ENCODE peak calls at places on chromosomes 4 and X, in four cellular contexts. P, G, Y and O are unnamed samples.

GRCh38 chr4:80204433-80204832 is 7.1 kb downstream of the PRDM8 start:
- DNase-seq in P (no peak), G (no peak), Y (no peak), O (no peak)

GRCh38 chr4:181822005-181822375 is 421.2 kb upstream of the TENM3 start:
- DNase-seq in P (no peak), G (no peak), Y (no peak), O (no peak)

GRCh38 chr4:102760645-102761477 is at the start of gene MANBA:
- DNase-seq in P (peak), G (peak), Y (peak), O (peak)

GRCh38 chrX:109839694-109840358 is 106.8 kb upstream of the ACSL4 start:
- DNase-seq in P (peak), G (peak), Y (no peak), O (peak)

GRCh38 chr4:47528651-47529050 is 43.6 kb downstream of the ATP10D start:
- DNase-seq in P (no peak), G (no peak), Y (no peak), O (no peak)

GRCh38 chr4:4762300-4762699 is 97.2 kb upstream of the MSX1 start:
- DNase-seq in P (no peak), G (no peak), Y (no peak), O (no peak)

GRCh38 chrX:136147320-136147901 is at the start of gene FHL1:
- DNase-seq in P (peak), G (peak), Y (no peak), O (peak)

GRCh38 chr4:84041426-84041825 is 457.7 kb downstream of the NKX6-1 start:
- DNase-seq in P (no peak), G (no peak), Y (no peak), O (no peak)

GRCh38 chr4:80192937-80193336 is 4.4 kb upstream of the PRDM8 start:
- DNase-seq in P (no peak), G (no peak), Y (no peak), O (no peak)

GRCh38 chr4:101419324-101420135 is 72.2 kb upstream of the PPP3CA start:
- DNase-seq in P (no peak), G (no peak), Y (no peak), O (no peak)

GRCh38 chrX:118839334-118839958 is 15.8 kb downstream of the ZCCHC12 start:
- DNase-seq in P (peak), G (peak), Y (peak), O (peak)

GRCh38 chr4:184428787-184429186 is 45.6 kb downstream of the IRF2 start:
- DNase-seq in P (no peak), G (no peak), Y (no peak), O (no peak)

GRCh38 chrX:108271397-108271787 is 166.8 kb downstream of the COL4A6 start:
- DNase-seq in P (no peak), G (no peak), Y (no peak), O (no peak)

GRCh38 chr4:95898226-95898625 is 58.3 kb downstream of the PDHA2 start:
- DNase-seq in P (no peak), G (no peak), Y (no peak), O (no peak)

GRCh38 chr4:2333916-2334644 is 72.2 kb upstream of the MXD4 start:
- DNase-seq in P (no peak), G (no peak), Y (no peak), O (no peak)

GRCh38 chr4:184322328-184323025 is 104.8 kb upstream of the ENPP6 start:
- DNase-seq in P (no peak), G (no peak), Y (no peak), O (no peak)

GRCh38 chr4:56755901-56756300 is 65.6 kb downstream of the SPINK2 start:
- DNase-seq in P (no peak), G (no peak), Y (no peak), O (no peak)

GRCh38 chr4:56757270-56757746 is 64.2 kb downstream of the SPINK2 start:
- DNase-seq in P (peak), G (no peak), Y (no peak), O (no peak)

GRCh38 chr4:56762484-56763250 is 58.8 kb downstream of the SPINK2 start:
- DNase-seq in P (no peak), G (no peak), Y (no peak), O (no peak)

GRCh38 chr4:56760194-56760593 is 61.3 kb downstream of the SPINK2 start:
- DNase-seq in P (no peak), G (no peak), Y (no peak), O (no peak)

DNA sequence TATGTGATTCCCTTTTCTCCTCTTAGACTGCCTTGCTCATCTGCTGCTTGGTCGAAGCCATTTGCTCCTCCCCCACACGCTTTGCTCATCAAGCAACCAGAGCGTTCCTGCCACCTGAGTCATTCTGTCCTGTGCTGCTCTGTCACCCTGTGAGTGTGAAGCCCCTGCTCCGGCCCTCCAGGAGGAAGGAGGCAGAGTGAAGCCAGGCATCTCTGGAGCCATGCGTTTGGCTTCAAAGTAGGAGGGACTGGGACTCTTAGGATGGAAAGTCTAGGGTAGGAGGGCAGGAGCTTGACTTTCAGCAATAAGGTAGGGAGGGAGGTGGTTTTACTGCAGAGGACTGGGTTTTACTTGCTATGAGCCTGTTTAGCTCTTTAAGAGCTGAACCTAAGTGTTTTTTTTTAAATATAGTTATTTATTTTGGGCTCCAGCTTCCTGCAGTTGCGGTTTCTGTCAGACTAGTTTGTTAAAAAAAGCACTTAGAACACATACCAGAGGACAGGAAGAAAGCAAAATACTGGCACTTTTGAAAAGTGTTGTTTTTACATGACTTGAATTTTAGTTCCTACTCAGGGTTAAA is 63.6 kb downstream of the SPINK2 start:
- DNase-seq in P (peak), G (peak), Y (peak), O (peak)
- TF ChIP-seq PHF8 in P (no peak), G (no peak), Y (no peak), O (no peak)

GRCh38 chr4:167541286-167541685 is 307.0 kb upstream of the SPOCK3 start:
- DNase-seq in P (no peak), G (no peak), Y (no peak), O (no peak)

GRCh38 chr4:167537761-167538160 is 303.5 kb upstream of the SPOCK3 start:
- DNase-seq in P (no peak), G (no peak), Y (no peak), O (no peak)
- TF ChIP-seq PHF8 in P (no peak), G (no peak), Y (no peak), O (no peak)

DNA sequence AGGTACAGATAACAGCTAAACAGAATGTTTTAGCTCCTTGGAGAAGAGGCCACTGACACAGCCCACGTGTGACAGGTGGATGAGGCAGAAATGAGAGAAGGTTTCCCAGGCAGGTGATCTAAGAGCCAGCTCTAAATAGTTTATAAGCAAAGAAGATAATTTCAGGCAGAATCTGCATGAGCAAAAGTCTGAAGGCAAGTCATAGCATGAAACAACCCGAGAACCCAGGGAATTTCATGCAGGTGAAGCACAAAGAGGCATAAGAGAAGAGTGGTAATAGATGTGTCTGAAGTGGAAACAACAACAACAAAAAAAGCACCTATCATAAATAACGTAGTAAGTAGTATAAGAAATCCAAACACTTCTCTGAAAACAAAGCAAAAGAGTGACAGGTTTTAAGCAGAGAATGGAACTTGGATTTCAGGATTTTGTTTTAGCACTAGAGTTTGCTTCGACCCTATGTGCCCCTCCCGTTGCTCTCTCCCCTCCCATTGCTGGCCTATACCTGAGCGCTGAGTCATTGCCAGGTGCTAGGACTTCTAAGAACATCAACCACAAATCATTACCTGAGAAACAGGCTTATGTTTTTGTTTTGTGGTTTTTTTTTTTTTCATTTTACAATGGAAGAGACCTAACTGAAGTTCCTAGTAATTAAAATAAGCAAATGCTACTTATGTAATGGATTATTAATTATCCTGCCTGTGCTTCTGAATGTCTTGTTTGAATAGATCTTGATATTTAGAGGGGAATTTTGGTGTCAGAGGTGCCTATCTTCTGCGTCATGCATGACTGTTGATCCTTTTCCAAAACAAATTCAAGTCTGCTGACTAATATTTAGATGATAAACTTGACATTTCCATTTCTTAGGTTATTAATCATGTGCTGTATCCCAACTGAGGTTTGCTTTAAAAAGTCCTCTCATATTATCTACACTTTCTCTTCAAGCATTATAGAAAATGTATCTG is 275.6 kb upstream of the CPEB2 start:
- DNase-seq in P (peak), G (no peak), Y (no peak), O (no peak)
- TF ChIP-seq PHF8 in P (no peak), G (no peak), Y (no peak), O (no peak)

DNA sequence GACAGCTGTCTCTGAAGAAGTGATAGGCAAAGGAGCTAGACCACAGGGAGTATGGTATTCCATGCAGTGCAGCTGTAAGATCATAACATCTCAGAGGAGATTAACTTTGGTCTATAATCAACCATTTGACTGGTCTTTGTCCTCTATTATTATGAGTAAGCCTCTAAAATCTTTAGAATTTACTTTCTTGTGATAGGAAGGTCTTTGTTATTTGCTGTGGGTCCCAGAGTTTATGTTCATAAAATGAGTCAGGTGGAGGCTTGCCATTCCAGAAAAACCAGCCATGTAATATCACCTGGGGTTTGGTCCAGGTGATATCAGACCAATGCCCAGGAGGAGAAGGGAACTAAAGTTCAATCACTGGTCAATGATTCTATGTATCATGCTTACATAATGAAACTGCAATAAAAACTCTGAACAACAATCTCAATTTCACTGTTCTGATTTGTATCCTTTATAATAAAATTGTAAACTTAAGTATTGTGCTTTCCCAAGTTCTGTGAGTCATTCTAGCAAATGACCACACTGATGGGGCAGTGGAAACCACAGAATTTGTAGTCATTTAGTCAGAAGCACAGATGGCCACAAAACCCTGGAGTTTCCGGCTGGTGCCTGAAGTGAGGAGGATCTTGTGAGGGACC is 239.6 kb upstream of the TRAM1L1 start:
- DNase-seq in P (no peak), G (no peak), Y (no peak), O (no peak)
- TF ChIP-seq PHF8 in P (no peak), G (no peak), Y (no peak), O (no peak)

DNA sequence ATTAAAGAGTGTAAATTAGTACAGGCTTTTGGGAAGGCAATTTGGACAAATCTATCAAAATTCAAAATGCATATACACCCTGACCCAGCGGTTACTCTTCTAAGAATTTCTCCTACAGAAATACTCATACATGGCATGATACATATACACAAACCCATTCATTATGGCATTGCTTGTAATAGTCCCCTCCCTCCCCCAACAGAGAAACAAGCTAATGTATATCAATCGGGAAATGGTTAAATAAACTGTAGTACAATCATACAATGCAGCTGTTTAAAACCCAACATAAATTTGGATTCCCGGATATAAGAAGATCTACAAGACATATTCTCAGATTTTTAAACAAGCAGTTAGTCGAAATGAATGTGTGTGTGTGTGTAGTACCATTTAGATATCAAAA is 808 bp downstream of the HUWE1 start:
- DNase-seq in P (no peak), G (no peak), Y (no peak), O (no peak)
- TF ChIP-seq PHF8 in P (no peak), G (no peak), Y (no peak), O (no peak)

DNA sequence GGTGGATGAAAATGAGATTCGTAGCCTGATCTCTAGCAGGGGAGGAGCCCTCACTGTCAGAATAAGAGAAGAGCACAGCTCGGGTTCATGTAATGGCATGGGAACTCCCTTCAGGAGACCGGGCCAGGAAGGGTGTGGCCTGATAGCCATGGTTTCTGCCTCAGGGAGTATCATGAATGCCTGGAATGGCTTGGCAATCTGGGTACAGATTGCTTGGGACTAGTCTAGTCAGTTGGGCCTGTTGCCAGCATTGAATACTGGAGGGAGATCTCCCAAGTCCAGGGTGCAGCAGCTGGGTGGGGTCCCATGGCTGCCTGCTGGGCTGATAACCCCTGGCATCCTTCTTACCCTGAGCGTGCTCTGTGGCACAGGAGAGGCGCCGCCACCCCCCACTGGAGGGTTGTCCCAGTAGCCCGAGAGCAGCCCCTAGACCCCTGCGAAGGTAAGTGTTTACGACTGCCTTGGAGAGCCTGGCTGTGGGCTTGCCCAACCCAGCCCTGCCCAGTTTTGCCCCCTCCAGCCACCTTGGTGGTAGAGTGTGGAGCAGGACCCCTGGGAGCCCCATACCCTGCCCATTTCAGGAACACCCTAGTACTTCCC is 298.8 kb downstream of the TEX13A start:
- DNase-seq in P (no peak), G (no peak), Y (no peak), O (no peak)
- TF ChIP-seq PHF8 in P (no peak), G (no peak), Y (no peak), O (no peak)

GRCh38 chr4:15833801-15834200 is 55.7 kb downstream of the CD38 start:
- DNase-seq in P (no peak), G (no peak), Y (no peak), O (no peak)
- TF ChIP-seq PHF8 in P (no peak), G (no peak), Y (no peak), O (no peak)

GRCh38 chr4:177442623-177443155 is 452 bp upstream of the AGA start:
- DNase-seq in P (no peak), G (peak), Y (peak), O (no peak)
- TF ChIP-seq PHF8 in P (peak), G (no peak), Y (no peak), O (no peak)

GRCh38 chr4:8727546-8728510 is 135.3 kb downstream of the CPZ start:
- DNase-seq in P (no peak), G (no peak), Y (no peak), O (peak)
- TF ChIP-seq PHF8 in P (no peak), G (no peak), Y (no peak), O (no peak)

GRCh38 chrX:74422576-74423288 is 1.4 kb downstream of the SLC16A2 start:
- DNase-seq in P (no peak), G (no peak), Y (peak), O (no peak)

GRCh38 chrX:74419861-74420193 is 1.5 kb upstream of the SLC16A2 start:
- DNase-seq in P (no peak), G (no peak), Y (no peak), O (no peak)

GRCh38 chrX:74421181-74422028 is at the start of gene SLC16A2:
- DNase-seq in P (peak), G (no peak), Y (no peak), O (peak)

GRCh38 chrX:74422029-74422352 is 698 bp downstream of the SLC16A2 start:
- DNase-seq in P (no peak), G (no peak), Y (no peak), O (no peak)

GRCh38 chrX:74420194-74421035 is 878 bp upstream of the SLC16A2 start:
- DNase-seq in P (peak), G (no peak), Y (no peak), O (peak)
- TF ChIP-seq PHF8 in P (no peak), G (no peak), Y (no peak), O (peak)